ENCODE peak calls at places on chromosomes 7 and 10, in eight cellular contexts. V, H, U, A, I, R, Q and Z are unnamed samples.
A peak's percentile ranks its signal among the peaks of the same experiment; 100 is the strongest.

GRCh38 chr7:111089822-111090426 is 1.0 kb upstream of the LRRN3 start:
- DNase-seq in V (peak; percentile 18), H (peak; percentile 56), U (no peak), A (no peak), I (no peak), R (no peak), Q (no peak), Z (no peak)

GRCh38 chr7:75869776-75870379 is 9.0 kb upstream of the RHBDD2 start:
- DNase-seq in V (no peak), H (no peak), U (no peak), A (no peak), I (no peak), R (no peak), Q (no peak), Z (no peak)

GRCh38 chr10:91307489-91307888 is 87.0 kb downstream of the PCGF5 start:
- DNase-seq in V (no peak), H (no peak), U (no peak), A (no peak), I (no peak), R (no peak), Q (no peak), Z (no peak)

GRCh38 chr7:150903627-150904026 is 51.3 kb downstream of the AOC1 start:
- DNase-seq in V (peak; percentile 82), H (no peak), U (peak; percentile 91), A (no peak), I (peak; percentile 52), R (peak; percentile 87), Q (no peak), Z (no peak)

GRCh38 chr10:127293640-127294039 is 97.2 kb upstream of the INSYN2A start:
- DNase-seq in V (no peak), H (no peak), U (no peak), A (no peak), I (no peak), R (no peak), Q (no peak), Z (no peak)

GRCh38 chr10:112658465-112658864 is 211.4 kb downstream of the VTI1A start:
- DNase-seq in V (no peak), H (no peak), U (no peak), A (no peak), I (no peak), R (no peak), Q (no peak), Z (no peak)

GRCh38 chr7:957418-958220 is 3.1 kb upstream of the ADAP1 start:
- DNase-seq in V (no peak), H (peak; percentile 45), U (peak; percentile 84), A (peak; percentile 85), I (no peak), R (peak; percentile 34), Q (no peak), Z (no peak)

GRCh38 chr7:73890541-73891147 is 29.7 kb downstream of the TMEM270 start:
- DNase-seq in V (no peak), H (no peak), U (no peak), A (peak; percentile 33), I (no peak), R (no peak), Q (no peak), Z (no peak)

GRCh38 chr7:80766724-80767123 is 128.3 kb downstream of the CD36 start:
- DNase-seq in V (no peak), H (no peak), U (no peak), A (no peak), I (no peak), R (no peak), Q (no peak), Z (no peak)